ENCODE peak calls at places on chromosomes 12 and 14, in six cellular contexts. One of them, this sample, is unnamed.

GRCh38 chr14:99531221-99532096 is 50.2 kb downstream of the CCNK start:
- DNase-seq in WTC11: no peak
- DNase-seq in HepG2: no peak
- DNase-seq in GM12878: no peak
- DNase-seq in K562: no peak
- DNase-seq in H1: no peak
- DNase-seq in this sample: peak; percentile 53

GRCh38 chr12:25958254-25959068 is at the start of gene RASSF8:
- DNase-seq in WTC11: peak; percentile 77
- DNase-seq in H1: no peak
- DNase-seq in HepG2: peak; percentile 23
- DNase-seq in K562: peak; percentile 64
- DNase-seq in GM12878: no peak
- DNase-seq in this sample: peak; percentile 86

GRCh38 chr12:76588881-76589565 is 29.5 kb upstream of the OSBPL8 start:
- DNase-seq in WTC11: no peak
- DNase-seq in HepG2: no peak
- DNase-seq in GM12878: no peak
- DNase-seq in K562: no peak
- DNase-seq in H1: no peak
- DNase-seq in this sample: no peak

GRCh38 chr12:54368016-54368708 is 3.9 kb upstream of the GPR84 start:
- DNase-seq in WTC11: no peak
- DNase-seq in K562: no peak
- DNase-seq in HepG2: no peak
- DNase-seq in H1: no peak
- DNase-seq in GM12878: no peak
- DNase-seq in this sample: no peak

GRCh38 chr14:63524537-63525155 is 18.5 kb downstream of the PPP2R5E start:
- DNase-seq in HepG2: no peak
- DNase-seq in K562: no peak
- DNase-seq in GM12878: peak; percentile 45
- DNase-seq in H1: no peak
- DNase-seq in WTC11: no peak
- DNase-seq in this sample: no peak

GRCh38 chr12:48447755-48448154 is 24.6 kb upstream of the ANP32D start:
- DNase-seq in HepG2: no peak
- DNase-seq in GM12878: no peak
- DNase-seq in H1: no peak
- DNase-seq in K562: no peak
- DNase-seq in WTC11: no peak
- DNase-seq in this sample: peak; percentile 11

GRCh38 chr12:54371328-54372112 is 7.2 kb upstream of the GPR84 start:
- DNase-seq in K562: no peak
- DNase-seq in WTC11: no peak
- DNase-seq in GM12878: no peak
- DNase-seq in H1: no peak
- DNase-seq in HepG2: no peak
- DNase-seq in this sample: no peak

GRCh38 chr12:79366374-79366773 is 324.4 kb downstream of the PAWR start:
- DNase-seq in H1: no peak
- DNase-seq in HepG2: no peak
- DNase-seq in WTC11: no peak
- DNase-seq in K562: no peak
- DNase-seq in GM12878: no peak
- DNase-seq in this sample: no peak

GRCh38 chr14:22200977-22201605 is 387.9 kb downstream of the DAD1 start:
- DNase-seq in HepG2: peak; percentile 71
- DNase-seq in K562: peak; percentile 8
- DNase-seq in H1: no peak
- DNase-seq in GM12878: peak; percentile 3
- DNase-seq in WTC11: peak; percentile 10
- DNase-seq in this sample: peak; percentile 86

GRCh38 chr12:12682284-12682683 is 13.7 kb downstream of the GPR19 start:
- DNase-seq in K562: no peak
- DNase-seq in HepG2: no peak
- DNase-seq in WTC11: no peak
- DNase-seq in H1: no peak
- DNase-seq in GM12878: no peak
- DNase-seq in this sample: no peak

GRCh38 chr12:50057000-50057841 is at the start of gene ASIC1:
- DNase-seq in K562: peak; percentile 60
- DNase-seq in HepG2: no peak
- DNase-seq in WTC11: peak; percentile 77
- DNase-seq in GM12878: no peak
- DNase-seq in H1: no peak
- DNase-seq in this sample: peak; percentile 79

GRCh38 chr12:79689477-79690155 is 1.1 kb downstream of the PAWR start:
- DNase-seq in GM12878: no peak
- DNase-seq in H1: no peak
- DNase-seq in WTC11: peak; percentile 49
- DNase-seq in K562: no peak
- DNase-seq in HepG2: peak; percentile 27
- DNase-seq in this sample: peak; percentile 71

GRCh38 chr12:111640498-111640897 is 41.4 kb upstream of the ATXN2 start:
- DNase-seq in GM12878: no peak
- DNase-seq in WTC11: no peak
- DNase-seq in K562: no peak
- DNase-seq in H1: no peak
- DNase-seq in HepG2: no peak
- DNase-seq in this sample: no peak

GRCh38 chr14:82667501-82667900 is 1133.8 kb upstream of the SEL1L start:
- DNase-seq in WTC11: no peak
- DNase-seq in HepG2: no peak
- DNase-seq in GM12878: no peak
- DNase-seq in H1: no peak
- DNase-seq in K562: no peak
- DNase-seq in this sample: no peak

GRCh38 chr12:102905229-102905628 is 11.8 kb downstream of the PAH start:
- DNase-seq in K562: no peak
- DNase-seq in H1: no peak
- DNase-seq in WTC11: no peak
- DNase-seq in HepG2: no peak
- DNase-seq in GM12878: no peak
- DNase-seq in this sample: no peak

GRCh38 chr14:90649096-90649495 is 167.1 kb downstream of the TTC7B start:
- DNase-seq in HepG2: no peak
- DNase-seq in H1: no peak
- DNase-seq in WTC11: no peak
- DNase-seq in K562: no peak
- DNase-seq in GM12878: no peak
- DNase-seq in this sample: peak; percentile 19

GRCh38 chr12:32662665-32663064 is 16.4 kb upstream of the DNM1L start:
- DNase-seq in GM12878: no peak
- DNase-seq in WTC11: no peak
- DNase-seq in H1: no peak
- DNase-seq in HepG2: no peak
- DNase-seq in K562: no peak
- DNase-seq in this sample: no peak

GRCh38 chr12:64450711-64451486 is 1.0 kb upstream of the TBK1 start:
- DNase-seq in WTC11: no peak
- DNase-seq in K562: peak; percentile 58
- DNase-seq in H1: no peak
- DNase-seq in GM12878: no peak
- DNase-seq in HepG2: peak; percentile 27
- DNase-seq in this sample: peak; percentile 57

GRCh38 chr14:100900837-100901390 is 2.6 kb downstream of the RTL1 start:
- DNase-seq in H1: no peak
- DNase-seq in K562: peak; percentile 75
- DNase-seq in HepG2: peak; percentile 72
- DNase-seq in GM12878: no peak
- DNase-seq in WTC11: peak; percentile 75
- DNase-seq in this sample: peak; percentile 80
- TF ChIP-seq CTCF in H1: peak; percentile 79
- TF ChIP-seq CTCF in K562: peak; percentile 77
- TF ChIP-seq CTCF in HepG2: peak; percentile 97
- TF ChIP-seq CTCF in GM12878: no peak
- TF ChIP-seq CTCF in WTC11: peak; percentile 13
- TF ChIP-seq CTCF in this sample: peak; percentile 96

GRCh38 chr14:23299986-23300686 is 2.5 kb downstream of the PPP1R3E start:
- DNase-seq in H1: no peak
- DNase-seq in WTC11: no peak
- DNase-seq in GM12878: no peak
- DNase-seq in K562: no peak
- DNase-seq in HepG2: no peak
- DNase-seq in this sample: no peak

GRCh38 chr14:23299558-23299957 is 3.1 kb downstream of the PPP1R3E start:
- DNase-seq in K562: peak; percentile 67
- DNase-seq in H1: no peak
- DNase-seq in GM12878: no peak
- DNase-seq in WTC11: no peak
- DNase-seq in HepG2: peak; percentile 87
- DNase-seq in this sample: no peak

GRCh38 chr14:23301969-23302289 is 730 bp downstream of the PPP1R3E start:
- DNase-seq in HepG2: no peak
- DNase-seq in GM12878: no peak
- DNase-seq in WTC11: no peak
- DNase-seq in H1: no peak
- DNase-seq in K562: no peak
- DNase-seq in this sample: no peak

GRCh38 chr14:23301288-23301968 is 1.2 kb downstream of the PPP1R3E start:
- DNase-seq in GM12878: peak; percentile 91
- DNase-seq in HepG2: peak; percentile 100
- DNase-seq in H1: peak; percentile 95
- DNase-seq in K562: peak; percentile 99
- DNase-seq in WTC11: peak; percentile 98
- DNase-seq in this sample: peak; percentile 97

DNA sequence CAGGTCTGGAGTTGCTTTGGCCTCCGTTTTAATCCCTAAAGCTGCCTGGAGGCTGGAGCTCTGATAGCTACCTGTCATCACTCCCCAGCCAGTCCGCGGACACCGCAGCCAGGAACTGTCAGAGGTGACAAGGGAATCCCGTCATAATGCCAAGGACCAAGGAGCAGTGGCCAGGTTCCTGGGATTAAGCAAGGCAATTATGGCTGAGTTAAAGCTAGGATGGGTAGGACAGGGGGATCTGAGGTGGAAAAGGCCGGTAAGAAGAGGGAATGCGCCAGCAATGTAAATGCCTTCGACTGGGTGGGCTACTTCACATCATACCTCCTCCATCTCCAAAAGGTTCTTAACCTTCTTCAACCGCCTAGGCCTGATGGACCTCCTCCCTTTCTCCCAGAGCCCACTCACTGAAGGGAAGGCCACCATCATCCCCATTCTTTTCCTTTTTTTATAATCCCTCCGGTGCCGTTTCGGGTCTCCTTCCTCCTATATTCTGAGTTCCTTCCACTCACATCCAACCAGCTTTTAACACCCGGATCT is 1.9 kb downstream of the PPP1R3E start:
- DNase-seq in H1: no peak
- DNase-seq in GM12878: no peak
- DNase-seq in K562: peak; percentile 55
- DNase-seq in HepG2: peak; percentile 43
- DNase-seq in WTC11: no peak
- DNase-seq in this sample: peak; percentile 12
- TF ChIP-seq CREB1 in H1: no peak
- TF ChIP-seq CREB1 in GM12878: no peak
- TF ChIP-seq CREB1 in K562: no peak
- TF ChIP-seq CREB1 in HepG2: no peak
- TF ChIP-seq CREB1 in WTC11: no peak
- TF ChIP-seq CREB1 in this sample: no peak

GRCh38 chr12:109626378-109627115 is 53.0 kb downstream of the MVK start:
- DNase-seq in K562: no peak
- DNase-seq in H1: no peak
- DNase-seq in GM12878: no peak
- DNase-seq in WTC11: no peak
- DNase-seq in HepG2: no peak
- DNase-seq in this sample: no peak

GRCh38 chr12:109625131-109625559 is 51.6 kb downstream of the MVK start:
- DNase-seq in HepG2: no peak
- DNase-seq in WTC11: no peak
- DNase-seq in H1: no peak
- DNase-seq in K562: peak; percentile 22
- DNase-seq in GM12878: no peak
- DNase-seq in this sample: no peak

GRCh38 chr12:109621864-109622485 is 48.4 kb downstream of the MVK start:
- DNase-seq in K562: no peak
- DNase-seq in HepG2: no peak
- DNase-seq in GM12878: no peak
- DNase-seq in WTC11: no peak
- DNase-seq in H1: no peak
- DNase-seq in this sample: peak; percentile 36

GRCh38 chr12:109625749-109626377 is 52.3 kb downstream of the MVK start:
- DNase-seq in GM12878: no peak
- DNase-seq in K562: no peak
- DNase-seq in WTC11: no peak
- DNase-seq in HepG2: no peak
- DNase-seq in H1: no peak
- DNase-seq in this sample: no peak

DNA sequence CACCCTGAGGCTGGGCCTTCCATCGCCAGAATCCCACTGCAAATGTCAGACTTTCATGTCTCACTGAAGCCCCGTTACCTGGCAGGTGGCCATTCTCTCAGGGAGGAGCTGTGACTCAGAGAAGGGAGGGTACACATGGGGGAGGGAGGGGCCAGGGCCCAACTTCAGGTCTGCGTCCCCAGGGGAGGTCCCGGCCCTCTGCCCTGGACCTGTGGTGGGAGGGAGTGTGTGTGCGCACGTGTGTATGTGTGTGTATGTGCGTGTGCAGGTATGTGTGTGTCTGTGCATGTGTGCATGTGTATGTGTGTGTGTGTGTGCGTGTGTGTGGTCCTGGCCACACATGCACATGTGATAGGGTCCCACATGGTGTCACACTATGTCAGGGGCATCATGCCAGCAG is 50.9 kb downstream of the MVK start:
- DNase-seq in WTC11: no peak
- DNase-seq in H1: no peak
- DNase-seq in HepG2: no peak
- DNase-seq in GM12878: no peak
- DNase-seq in K562: no peak
- DNase-seq in this sample: no peak
- TF ChIP-seq CTCF in WTC11: no peak
- TF ChIP-seq CTCF in H1: no peak
- TF ChIP-seq CTCF in HepG2: no peak
- TF ChIP-seq CTCF in GM12878: no peak
- TF ChIP-seq CTCF in K562: no peak
- TF ChIP-seq CTCF in this sample: no peak

DNA sequence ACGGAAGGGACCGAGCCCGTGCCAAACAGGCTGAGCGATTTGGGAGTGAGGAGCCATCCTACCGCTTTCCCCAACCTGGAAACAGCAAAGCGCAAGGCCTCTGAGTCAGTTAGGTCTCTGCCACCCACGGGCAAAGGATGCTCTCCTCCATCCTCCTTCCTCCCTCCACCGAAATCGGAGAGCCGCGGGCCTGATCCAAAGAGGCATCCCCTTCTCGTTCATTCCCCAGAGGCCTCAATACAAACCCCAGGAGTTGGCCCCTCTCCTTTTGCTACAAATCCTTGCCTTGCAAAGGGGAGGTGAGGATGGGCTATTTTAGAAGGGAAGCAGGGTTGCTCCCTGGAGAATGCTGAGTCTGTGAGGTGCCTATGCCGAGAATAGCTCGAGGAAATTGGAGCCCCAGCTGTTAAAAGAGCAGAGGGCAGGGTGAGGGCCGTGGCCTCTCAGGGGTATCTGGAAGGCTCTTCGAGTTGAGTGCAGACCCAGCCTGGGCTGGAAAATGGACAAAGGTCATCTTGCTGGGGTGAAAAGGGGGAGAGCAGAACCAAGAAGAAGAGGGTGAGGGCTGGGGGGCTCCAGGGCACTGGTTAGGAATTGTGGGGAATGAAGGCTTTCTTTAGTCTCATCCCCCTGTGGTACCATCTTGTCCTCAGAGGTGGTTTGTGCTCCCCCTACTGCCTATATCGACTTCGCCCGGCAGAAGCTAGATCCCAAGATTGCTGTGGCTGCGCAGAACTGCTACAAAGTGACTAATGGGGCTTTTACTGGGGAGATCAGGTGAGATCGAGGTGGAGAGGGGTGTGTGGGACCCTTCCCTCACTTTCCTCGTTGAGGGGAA is 1.1 kb downstream of the TPI1 start:
- DNase-seq in HepG2: no peak
- DNase-seq in K562: peak; percentile 36
- DNase-seq in WTC11: no peak
- DNase-seq in H1: no peak
- DNase-seq in GM12878: no peak
- DNase-seq in this sample: no peak
- TF ChIP-seq CREB1 in HepG2: no peak
- TF ChIP-seq CREB1 in K562: no peak
- TF ChIP-seq CREB1 in WTC11: no peak
- TF ChIP-seq CREB1 in H1: no peak
- TF ChIP-seq CREB1 in GM12878: no peak
- TF ChIP-seq CREB1 in this sample: no peak